ENCODE peak calls at places on chromosome 2, in ten cellular contexts. Q, L, I, C, R, B, F, W, J and A are unnamed samples.

GRCh38 chr2:96184188-96184587 is 24.4 kb downstream of the STARD7 start:
- DNase-seq in J (no peak), I (no peak), C (no peak), F (no peak), W (no peak), L (no peak), B (no peak), Q (no peak), R (no peak), A (no peak)

GRCh38 chr2:166613226-166613625 is 119.2 kb upstream of the SCN7A start:
- DNase-seq in Q (no peak), L (no peak), C (no peak), W (no peak), F (no peak), I (no peak), J (no peak), R (no peak), B (no peak), A (no peak)

GRCh38 chr2:231785822-231786176 is 446 bp upstream of the COPS7B start:
- DNase-seq in B (no peak), I (no peak), Q (no peak), F (no peak), L (no peak), C (no peak), R (no peak), J (no peak), W (no peak), A (no peak)

GRCh38 chr2:195056001-195056400 is 601.0 kb upstream of the SLC39A10 start:
- DNase-seq in J (no peak), B (no peak), W (no peak), F (no peak), R (no peak), Q (no peak), L (no peak), I (no peak), C (no peak), A (no peak)

GRCh38 chr2:27442282-27442980 is at the start of gene KRTCAP3:
- DNase-seq in B (no peak), R (peak), C (no peak), J (no peak), L (peak), W (peak), F (no peak), I (no peak), Q (peak), A (peak)

GRCh38 chr2:171345971-171346722 is 87.6 kb downstream of the METTL8 start:
- DNase-seq in R (no peak), B (no peak), W (no peak), J (no peak), Q (no peak), C (no peak), I (no peak), F (peak), L (no peak), A (no peak)

GRCh38 chr2:160920791-160921303 is 239.4 kb upstream of the TANK start:
- DNase-seq in J (peak), I (no peak), R (no peak), L (no peak), Q (no peak), F (peak), C (peak), B (peak), W (no peak), A (peak)

GRCh38 chr2:96423866-96424265 is 81.3 kb downstream of the NEURL3 start:
- DNase-seq in B (peak), J (peak), Q (no peak), F (no peak), W (no peak), C (peak), L (no peak), I (peak), R (no peak), A (no peak)

GRCh38 chr2:55120634-55121359 is 70.5 kb upstream of the RTN4 start:
- DNase-seq in J (peak), W (peak), R (peak), F (no peak), B (peak), L (no peak), Q (no peak), C (peak), I (peak), A (peak)

GRCh38 chr2:63048367-63049171 is 2.1 kb upstream of the OTX1 start:
- DNase-seq in R (peak), W (no peak), I (no peak), C (no peak), B (no peak), L (no peak), Q (peak), F (peak), J (no peak), A (peak)

GRCh38 chr2:28644760-28645159 is 106.9 kb upstream of the PPP1CB start:
- DNase-seq in R (no peak), F (no peak), Q (no peak), W (no peak), L (no peak), B (no peak), C (no peak), I (no peak), J (peak), A (no peak)

GRCh38 chr2:126634273-126634861 is 21.6 kb upstream of the GYPC start:
- DNase-seq in C (no peak), F (no peak), J (no peak), L (peak), R (peak), W (peak), I (peak), Q (peak), B (peak), A (peak)

GRCh38 chr2:40281021-40281940 is 170.6 kb downstream of the SLC8A1 start:
- DNase-seq in I (no peak), R (no peak), Q (no peak), W (no peak), B (peak), L (peak), J (peak), F (peak), C (peak), A (peak)

GRCh38 chr2:104504331-104505073 is 349.4 kb upstream of the POU3F3 start:
- DNase-seq in I (no peak), R (no peak), C (no peak), B (no peak), Q (peak), F (no peak), L (no peak), J (no peak), W (no peak), A (no peak)

GRCh38 chr2:30611572-30611971 is 164.5 kb downstream of the LCLAT1 start:
- DNase-seq in L (no peak), B (peak), R (no peak), C (no peak), W (no peak), F (no peak), I (no peak), J (peak), Q (no peak), A (peak)

GRCh38 chr2:219207254-219207883 is 787 bp downstream of the ZFAND2B start:
- DNase-seq in L (no peak), J (no peak), W (no peak), R (no peak), C (no peak), I (no peak), B (no peak), Q (no peak), F (no peak), A (no peak)

GRCh38 chr2:136205615-136206014 is 87.7 kb upstream of the CXCR4 start:
- DNase-seq in L (no peak), W (no peak), I (no peak), B (no peak), C (no peak), J (no peak), F (no peak), Q (no peak), R (no peak), A (no peak)

GRCh38 chr2:238921259-238921658 is 73.4 kb downstream of the TWIST2 start:
- DNase-seq in W (no peak), L (no peak), F (no peak), I (no peak), J (no peak), C (no peak), B (no peak), Q (no peak), R (no peak), A (no peak)

GRCh38 chr2:42368817-42369550 is 8.0 kb upstream of the COX7A2L start:
- DNase-seq in F (peak), B (no peak), Q (no peak), I (no peak), J (no peak), C (no peak), W (no peak), L (no peak), R (no peak), A (no peak)

GRCh38 chr2:157572725-157573124 is 55.9 kb downstream of the ACVR1C start:
- DNase-seq in I (no peak), C (no peak), R (no peak), B (peak), Q (peak), W (peak), L (no peak), J (no peak), F (no peak), A (no peak)

GRCh38 chr2:160061533-160062282 is 707 bp downstream of the PLA2R1 start:
- DNase-seq in I (no peak), L (no peak), J (no peak), C (no peak), F (peak), W (no peak), R (no peak), B (peak), Q (peak), A (peak)

GRCh38 chr2:127197475-127198385 is 22.4 kb downstream of the CYP27C1 start:
- DNase-seq in W (peak), B (peak), F (peak), J (peak), I (peak), R (peak), Q (peak), L (peak), C (peak), A (peak)

GRCh38 chr2:71668326-71669057 is 215.1 kb downstream of the DYSF start:
- DNase-seq in C (no peak), R (no peak), I (no peak), B (no peak), L (no peak), J (no peak), W (no peak), Q (no peak), F (no peak), A (no peak)

GRCh38 chr2:66729391-66729790 is 294.5 kb downstream of the MEIS1 start:
- DNase-seq in W (no peak), B (peak), C (no peak), L (no peak), I (no peak), F (no peak), J (peak), R (no peak), Q (no peak), A (no peak)

GRCh38 chr2:239148495-239149200 is 252.2 kb downstream of the HDAC4 start:
- DNase-seq in C (no peak), J (no peak), R (no peak), W (no peak), F (no peak), I (no peak), Q (no peak), B (no peak), L (no peak), A (no peak)

GRCh38 chr2:233832869-233833812 is 21.2 kb downstream of the HJURP start:
- DNase-seq in R (peak), I (peak), W (peak), L (peak), Q (peak), B (peak), J (peak), F (peak), C (peak), A (peak)

GRCh38 chr2:98479959-98480524 is 35.4 kb downstream of the INPP4A start:
- DNase-seq in L (peak), R (no peak), C (peak), B (peak), J (peak), W (no peak), I (peak), Q (peak), F (peak), A (peak)

GRCh38 chr2:37414470-37414949 is 70.1 kb downstream of the QPCT start:
- DNase-seq in R (peak), B (peak), W (peak), I (peak), Q (peak), L (peak), C (peak), J (peak), F (peak), A (peak)

GRCh38 chr2:96665083-96665569 is 22.6 kb downstream of the FER1L5 start:
- DNase-seq in W (no peak), C (peak), B (peak), J (peak), L (peak), R (no peak), Q (no peak), F (peak), I (peak), A (peak)

GRCh38 chr2:154375625-154376020 is 322.9 kb upstream of the KCNJ3 start:
- DNase-seq in B (peak), F (peak), C (peak), R (peak), L (no peak), J (peak), Q (peak), W (no peak), I (peak), A (peak)

GRCh38 chr2:20491739-20492531 is 45.1 kb downstream of the RHOB start:
- DNase-seq in Q (no peak), B (no peak), I (no peak), L (no peak), W (peak), C (peak), J (no peak), R (no peak), F (no peak), A (peak)

GRCh38 chr2:197159681-197160211 is 150.8 kb downstream of the ANKRD44 start:
- DNase-seq in W (no peak), R (no peak), C (peak), L (no peak), Q (no peak), F (peak), I (peak), B (peak), J (peak), A (no peak)

GRCh38 chr2:68784191-68784590 is 49.6 kb downstream of the ARHGAP25 start:
- DNase-seq in B (no peak), I (no peak), C (no peak), F (no peak), W (no peak), J (no peak), R (no peak), L (no peak), Q (no peak), A (no peak)

GRCh38 chr2:157696036-157696435 is 67.4 kb upstream of the ACVR1C start:
- DNase-seq in L (no peak), B (peak), R (no peak), C (no peak), F (no peak), I (no peak), W (no peak), Q (no peak), J (peak), A (no peak)

GRCh38 chr2:9145752-9146430 is 60.7 kb upstream of the ASAP2 start:
- DNase-seq in I (no peak), R (peak), W (no peak), C (no peak), B (no peak), F (no peak), J (no peak), L (no peak), Q (peak), A (no peak)

GRCh38 chr2:221100467-221101089 is 471.5 kb downstream of the EPHA4 start:
- DNase-seq in J (no peak), C (peak), W (no peak), R (peak), F (peak), B (no peak), I (peak), Q (peak), L (no peak), A (peak)

GRCh38 chr2:235390108-235390815 is 103.6 kb upstream of the AGAP1 start:
- DNase-seq in R (no peak), I (no peak), B (no peak), W (no peak), L (peak), C (peak), J (peak), F (no peak), Q (no peak), A (no peak)

GRCh38 chr2:205758498-205758897 is 76.2 kb downstream of the NRP2 start:
- DNase-seq in W (no peak), L (peak), R (no peak), F (peak), I (no peak), Q (no peak), J (no peak), C (no peak), B (no peak), A (no peak)

DNA sequence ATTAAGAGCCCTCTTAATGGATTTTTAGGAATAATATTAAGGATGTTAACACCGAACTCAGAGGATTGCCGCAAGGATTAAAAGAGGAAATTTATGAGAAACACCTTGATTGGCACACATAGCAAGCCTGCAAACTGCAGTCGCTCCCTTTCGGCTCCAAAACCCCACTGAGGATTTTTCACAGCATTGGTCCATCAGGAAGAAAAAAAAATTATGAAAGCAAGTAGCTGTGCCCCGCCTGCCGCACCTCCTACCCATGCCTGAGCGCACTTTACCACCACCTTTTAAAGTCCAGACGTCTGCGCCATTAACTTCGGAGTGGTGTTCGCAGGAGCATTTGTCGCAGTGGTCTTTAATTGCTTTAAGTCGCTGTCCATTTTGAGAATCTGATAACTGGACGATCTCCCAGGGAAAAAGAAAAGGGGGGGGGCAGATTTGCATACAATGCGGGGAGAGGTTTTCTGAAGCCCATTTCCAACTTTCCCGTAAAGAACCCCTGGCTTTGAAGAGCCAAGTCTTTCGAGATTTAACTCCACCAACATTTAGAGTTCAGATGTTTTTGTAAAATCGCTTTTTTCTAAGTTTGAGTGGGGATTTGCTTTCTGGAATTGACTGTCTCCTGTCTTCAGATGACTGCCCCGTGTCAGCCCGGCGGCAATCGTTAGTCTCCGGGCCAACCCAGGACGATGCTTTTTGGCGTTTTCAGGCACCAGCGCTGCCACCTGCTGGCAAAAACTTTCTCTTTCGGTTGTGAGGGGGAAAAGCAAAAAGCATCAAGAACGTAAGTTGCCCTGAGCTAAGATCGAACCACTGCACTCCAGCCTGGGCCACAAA is 914 bp upstream of the TRABD2A start:
- DNase-seq in R (peak), Q (peak), I (peak), J (peak), W (peak), B (peak), C (peak), F (peak), L (peak), A (peak)
- TF ChIP-seq EZH2 in R (peak), Q (peak), I (peak), J (no peak), W (no peak), B (no peak), C (no peak), F (no peak), L (peak), A (no peak)

GRCh38 chr2:240905176-240905781 is 857 bp upstream of the CROCC2 start:
- DNase-seq in I (peak), W (no peak), C (no peak), R (no peak), B (no peak), Q (no peak), J (no peak), F (no peak), L (peak), A (no peak)

GRCh38 chr2:240903191-240904060 is 2.7 kb upstream of the CROCC2 start:
- DNase-seq in R (no peak), I (no peak), F (no peak), J (no peak), L (no peak), Q (no peak), W (no peak), B (no peak), C (no peak), A (no peak)

GRCh38 chr2:240902615-240903041 is 3.5 kb upstream of the CROCC2 start:
- DNase-seq in W (no peak), I (no peak), B (no peak), J (no peak), Q (no peak), R (no peak), C (no peak), F (no peak), L (peak), A (peak)

GRCh38 chr2:240906141-240906910 is at the start of gene CROCC2:
- DNase-seq in L (no peak), C (no peak), Q (no peak), I (no peak), F (no peak), B (no peak), W (no peak), R (peak), J (no peak), A (no peak)

GRCh38 chr2:240904216-240905175 is 1.6 kb upstream of the CROCC2 start:
- DNase-seq in C (no peak), W (no peak), B (no peak), J (no peak), F (no peak), Q (no peak), R (no peak), L (no peak), I (no peak), A (no peak)
- TF ChIP-seq EZH2 in C (no peak), W (no peak), B (no peak), J (no peak), F (no peak), Q (no peak), R (no peak), L (no peak), I (no peak), A (no peak)

GRCh38 chr2:45004569-45005181 is 4.6 kb downstream of the SIX2 start:
- DNase-seq in B (peak), W (no peak), I (no peak), C (no peak), R (peak), F (no peak), Q (peak), L (no peak), J (no peak), A (no peak)
- TF ChIP-seq EZH2 in B (peak), W (no peak), I (no peak), C (peak), R (peak), F (peak), Q (peak), L (no peak), J (peak), A (peak)

DNA sequence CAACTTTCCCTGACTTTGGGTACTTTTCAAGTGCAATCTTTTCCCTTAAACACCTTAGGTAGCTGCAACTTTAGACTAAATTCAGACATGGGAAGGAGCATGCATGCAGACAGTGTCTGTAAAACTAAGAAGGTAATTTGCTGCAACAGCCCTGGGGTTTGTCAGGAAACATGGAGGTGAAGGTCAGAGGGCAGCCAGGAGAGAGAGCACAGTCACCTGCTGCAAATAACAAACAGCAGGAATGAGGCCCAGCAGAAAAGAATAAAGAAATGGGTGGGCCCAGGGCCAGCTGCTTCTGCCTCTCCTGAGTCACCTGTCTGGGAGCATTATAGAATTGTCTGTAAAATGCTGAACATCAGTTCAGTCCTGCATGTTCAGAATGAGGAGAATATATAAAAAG is 35.2 kb downstream of the MTHFD2 start:
- DNase-seq in R (no peak), C (no peak), I (no peak), J (no peak), W (no peak), Q (no peak), F (no peak), B (no peak), L (no peak), A (no peak)
- TF ChIP-seq EZH2 in R (no peak), C (no peak), I (no peak), J (no peak), W (no peak), Q (no peak), F (no peak), B (no peak), L (no peak), A (no peak)

GRCh38 chr2:109129921-109130725 is 1.1 kb downstream of the SH3RF3 start:
- DNase-seq in L (no peak), B (peak), C (peak), Q (peak), I (no peak), W (no peak), J (peak), F (peak), R (peak), A (no peak)

GRCh38 chr2:109127556-109127955 is 1.4 kb upstream of the SH3RF3 start:
- DNase-seq in W (no peak), F (no peak), Q (no peak), R (no peak), L (no peak), B (no peak), I (no peak), C (no peak), J (no peak), A (no peak)

GRCh38 chr2:109128048-109128465 is 948 bp upstream of the SH3RF3 start:
- DNase-seq in F (peak), R (peak), J (peak), L (peak), B (peak), I (peak), Q (peak), W (peak), C (peak), A (peak)

GRCh38 chr2:109129356-109129920 is 433 bp downstream of the SH3RF3 start:
- DNase-seq in W (no peak), C (no peak), B (peak), R (peak), L (peak), J (peak), F (peak), I (no peak), Q (peak), A (peak)

GRCh38 chr2:109128466-109129355 is at the start of gene SH3RF3:
- DNase-seq in L (peak), F (peak), B (peak), C (peak), W (no peak), J (peak), I (peak), Q (peak), R (peak), A (peak)
- TF ChIP-seq EZH2 in L (no peak), F (no peak), B (no peak), C (no peak), W (no peak), J (no peak), I (no peak), Q (no peak), R (peak), A (peak)